ENCODE peak calls at places on chromosomes 1 and 21, in five cellular contexts. H is K562, B is A549, W is H1, T is SK-N-SH. Z is an unnamed sample.

GRCh38 chr1:27666791-27667254 is 5.2 kb downstream of the IFI6 start:
- DNase-seq in H (peak), W (no peak), B (no peak), T (no peak), Z (no peak)

GRCh38 chr1:219155140-219155539 is 18.5 kb upstream of the LYPLAL1 start:
- DNase-seq in T (no peak), B (no peak), W (no peak), H (peak), Z (no peak)

GRCh38 chr1:91513160-91513559 is 12.5 kb downstream of the CDC7 start:
- DNase-seq in T (no peak), B (no peak), H (no peak), W (no peak), Z (no peak)

GRCh38 chr21:32475162-32475812 is 62.8 kb downstream of the EVA1C start:
- DNase-seq in H (no peak), B (no peak), T (no peak), W (no peak), Z (no peak)

GRCh38 chr1:35448344-35448801 is 108.8 kb downstream of the KIAA0319L start:
- DNase-seq in H (no peak), T (no peak), W (no peak), B (no peak), Z (no peak)

GRCh38 chr1:205340674-205341073 is 16.0 kb downstream of the KLHDC8A start:
- DNase-seq in W (no peak), B (no peak), T (no peak), H (no peak), Z (no peak)

GRCh38 chr1:51063121-51063520 is 38.9 kb upstream of the C1orf185 start:
- DNase-seq in T (no peak), B (peak), W (no peak), H (no peak), Z (no peak)

GRCh38 chr1:27488523-27489138 is 1.3 kb downstream of the WASF2 start:
- DNase-seq in T (no peak), W (no peak), B (no peak), H (no peak), Z (no peak)

GRCh38 chr1:3536395-3536794 is 74.9 kb downstream of the MEGF6 start:
- DNase-seq in T (no peak), B (no peak), W (no peak), H (no peak), Z (no peak)

GRCh38 chr21:35410123-35410522 is 361.0 kb upstream of the RUNX1 start:
- DNase-seq in W (no peak), T (no peak), B (no peak), H (no peak), Z (no peak)

GRCh38 chr1:92784051-92784638 is 763 bp downstream of the EVI5 start:
- DNase-seq in H (no peak), T (no peak), W (no peak), B (peak), Z (peak)

GRCh38 chr1:227733751-227734545 is 1.2 kb downstream of the JMJD4 start:
- DNase-seq in H (no peak), W (no peak), T (no peak), B (no peak), Z (no peak)

GRCh38 chr1:16918371-16918770 is 3.4 kb upstream of the CROCC start:
- DNase-seq in B (no peak), T (peak), W (no peak), H (no peak), Z (no peak)

GRCh38 chr1:15178571-15179484 is 25.3 kb downstream of the TMEM51 start:
- DNase-seq in B (no peak), T (no peak), W (no peak), H (no peak), Z (no peak)

GRCh38 chr1:83508485-83509151 is 490.3 kb downstream of the TTLL7 start:
- DNase-seq in B (no peak), H (no peak), T (no peak), W (no peak), Z (peak)

GRCh38 chr1:204454476-204454875 is 40.1 kb downstream of the PIK3C2B start:
- DNase-seq in H (no peak), W (no peak), B (no peak), T (no peak), Z (no peak)

GRCh38 chr1:204567067-204567466 is 50.9 kb downstream of the MDM4 start:
- DNase-seq in H (no peak), T (no peak), W (no peak), B (no peak), Z (no peak)

GRCh38 chr1:246597340-246597739 is 31.1 kb downstream of the CNST start:
- DNase-seq in B (no peak), H (no peak), W (no peak), T (no peak), Z (no peak)

GRCh38 chr1:217494767-217495166 is 136.1 kb downstream of the GPATCH2 start:
- DNase-seq in T (no peak), W (no peak), H (no peak), B (no peak), Z (peak)

GRCh38 chr1:164637461-164638375 is 78.7 kb downstream of the PBX1 start:
- DNase-seq in W (no peak), T (peak), B (peak), H (no peak), Z (no peak)

GRCh38 chr1:25958475-25958874 is 39.4 kb downstream of the PAFAH2 start:
- DNase-seq in T (no peak), W (no peak), H (no peak), B (no peak), Z (no peak)

DNA sequence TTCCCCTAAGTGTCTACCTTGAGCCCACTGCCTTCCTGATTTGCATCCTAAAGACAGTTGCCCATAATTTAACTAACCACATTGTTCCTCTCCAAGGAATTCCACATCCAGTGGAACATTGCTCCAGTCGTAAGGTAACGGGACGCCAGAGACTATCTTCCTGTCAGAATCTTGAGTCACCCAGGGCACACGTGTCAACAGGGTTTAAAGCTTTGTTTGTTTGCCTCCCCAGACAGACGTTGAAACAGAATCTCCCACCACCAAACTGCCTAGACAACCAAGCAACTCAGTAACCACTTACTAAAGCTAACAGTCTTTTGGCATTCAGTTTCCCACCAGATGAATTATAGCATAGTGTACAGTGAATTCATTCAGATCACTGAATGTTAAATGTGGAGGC is 439.6 kb downstream of the PLPP3 start:
- DNase-seq in B (no peak), H (no peak), W (no peak), T (no peak), Z (no peak)
- TF ChIP-seq USF2 in B (no peak), H (no peak), W (no peak), T (no peak), Z (no peak)

GRCh38 chr1:156448134-156448967 is 52.2 kb downstream of the MEF2D start:
- DNase-seq in T (no peak), B (no peak), W (no peak), H (no peak), Z (no peak)

GRCh38 chr1:156445789-156446263 is 54.7 kb downstream of the MEF2D start:
- DNase-seq in T (peak), W (no peak), B (peak), H (peak), Z (no peak)

GRCh38 chr1:156439771-156440183 is 60.8 kb downstream of the MEF2D start:
- DNase-seq in B (no peak), W (no peak), T (no peak), H (no peak), Z (no peak)

GRCh38 chr1:156440689-156441437 is 59.7 kb downstream of the MEF2D start:
- DNase-seq in W (no peak), H (no peak), T (no peak), B (no peak), Z (no peak)

GRCh38 chr1:156444407-156445001 is 56.1 kb downstream of the MEF2D start:
- DNase-seq in H (no peak), T (peak), W (no peak), B (peak), Z (no peak)
- TF ChIP-seq CHD2 in H (no peak), T (no peak), W (no peak), B (no peak), Z (no peak)

GRCh38 chr1:169572184-169572583 is 14.1 kb downstream of the F5 start:
- DNase-seq in W (no peak), H (no peak), T (no peak), B (no peak), Z (no peak)

GRCh38 chr1:169571450-169571849 is 14.8 kb downstream of the F5 start:
- DNase-seq in H (no peak), T (no peak), W (no peak), B (no peak), Z (no peak)

GRCh38 chr1:169574336-169574735 is 11.9 kb downstream of the F5 start:
- DNase-seq in H (no peak), B (no peak), W (no peak), T (no peak), Z (no peak)

GRCh38 chr1:169568497-169568896 is 17.8 kb downstream of the F5 start:
- DNase-seq in H (no peak), W (no peak), T (no peak), B (no peak), Z (no peak)

DNA sequence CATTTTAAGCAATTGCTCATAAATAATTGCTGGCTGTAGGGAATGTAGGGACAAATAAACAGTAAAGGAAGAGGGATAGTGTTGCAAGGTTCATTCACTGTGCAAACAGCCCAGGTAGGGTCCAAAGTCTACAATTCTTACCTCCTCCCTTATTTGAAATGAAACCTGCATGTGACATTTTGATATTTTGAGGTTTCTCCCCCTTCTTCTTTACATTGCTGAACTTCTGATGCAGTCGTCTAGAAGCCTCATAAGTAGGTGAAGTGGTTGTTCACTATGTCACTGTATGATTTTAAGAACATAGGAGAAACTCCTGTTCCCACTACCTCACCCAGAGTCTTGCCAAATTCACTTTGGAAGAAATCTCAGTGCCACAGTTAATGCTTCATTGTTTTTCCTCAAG is 16.1 kb downstream of the F5 start:
- DNase-seq in W (no peak), H (no peak), T (no peak), B (no peak), Z (no peak)
- TF ChIP-seq USF2 in W (no peak), H (no peak), T (no peak), B (no peak), Z (no peak)

GRCh38 chr1:81802601-81803422 is 2.1 kb downstream of the ADGRL2 start:
- DNase-seq in T (peak), B (no peak), H (no peak), W (no peak), Z (no peak)
- TF ChIP-seq CHD2 in T (no peak), B (no peak), H (no peak), W (no peak), Z (no peak)

GRCh38 chr1:194684636-194685035 is 1498.2 kb upstream of the B3GALT2 start:
- DNase-seq in W (no peak), B (no peak), H (no peak), T (no peak), Z (no peak)
- TF ChIP-seq USF2 in W (no peak), B (no peak), H (no peak), T (no peak), Z (no peak)

GRCh38 chr1:224784606-224785328 is 144.7 kb upstream of the DNAH14 start:
- DNase-seq in T (no peak), W (no peak), H (no peak), B (no peak), Z (no peak)
- TF ChIP-seq CHD2 in T (no peak), W (no peak), H (no peak), B (no peak), Z (no peak)

DNA sequence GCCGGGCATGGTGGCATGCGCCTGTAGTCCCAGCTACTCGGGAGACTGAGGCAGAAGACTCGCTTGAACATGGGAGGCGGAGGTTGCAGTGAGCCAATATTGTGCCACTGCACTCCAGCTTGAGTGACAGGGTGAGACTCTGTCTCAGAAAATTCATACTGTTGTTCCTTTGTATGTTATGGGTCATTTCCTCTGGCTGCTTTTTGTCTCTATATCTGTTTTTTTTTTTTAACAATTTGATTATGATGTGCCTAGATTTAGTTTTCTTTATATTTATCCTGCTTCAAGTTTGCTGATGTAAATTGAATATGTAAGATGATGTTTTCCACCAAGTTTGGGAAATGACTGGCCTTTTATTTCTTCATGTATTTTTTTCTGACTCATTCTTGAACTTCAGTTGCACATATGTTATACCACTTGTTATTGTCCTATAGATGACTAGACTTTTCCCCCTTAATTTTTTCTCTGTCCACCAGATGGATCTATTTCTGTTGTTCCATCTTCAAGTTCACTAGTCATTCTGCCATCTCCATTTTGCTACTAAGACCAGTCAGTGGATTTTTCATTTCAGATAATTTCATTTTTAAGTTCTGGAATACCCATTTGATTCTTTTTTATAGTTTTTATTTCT is 173.5 kb downstream of the GALNT2 start:
- DNase-seq in W (no peak), H (no peak), T (no peak), B (no peak), Z (no peak)
- TF ChIP-seq USF2 in W (no peak), H (no peak), T (no peak), B (no peak), Z (no peak)

GRCh38 chr1:1411626-1412025 is 4.5 kb upstream of the MRPL20 start:
- DNase-seq in H (no peak), T (no peak), W (no peak), B (no peak), Z (no peak)
- TF ChIP-seq CHD2 in H (no peak), T (no peak), W (no peak), B (no peak), Z (no peak)

DNA sequence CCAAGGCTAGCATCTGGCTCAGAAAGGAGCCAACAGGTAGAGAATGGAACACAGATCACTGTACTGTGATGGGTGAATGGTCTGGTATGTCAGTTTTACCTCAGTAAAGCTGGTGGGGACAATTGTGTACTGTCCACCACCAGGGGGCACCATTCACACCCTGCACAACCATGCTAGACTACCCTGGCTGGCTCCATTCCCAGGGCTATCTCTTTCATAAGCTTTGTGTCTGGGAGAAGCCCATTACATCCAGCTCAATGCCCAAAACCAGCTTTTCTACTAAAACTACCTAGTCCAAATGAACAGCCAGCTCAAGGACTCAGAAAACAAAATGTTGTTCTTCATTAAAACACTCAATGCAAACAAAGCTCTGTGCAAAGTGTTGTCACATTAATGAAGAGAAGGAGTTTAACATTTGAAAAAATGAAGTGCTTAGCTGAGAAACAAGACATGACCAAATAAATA is 62.0 kb upstream of the RASAL2 start:
- DNase-seq in T (peak), H (peak), W (peak), B (peak), Z (no peak)
- TF ChIP-seq USF2 in T (no peak), H (no peak), W (no peak), B (no peak), Z (no peak)

Z was measured in GM12878.